ENCODE peak calls at places on chromosomes 4 and X, in ten cellular contexts. I is GM12865; U is Peyer's patch; A is MCF 10A; X is CD4-positive, alpha-beta T cell; E is lower leg skin; C is A549; K is natural killer cell; G is foreskin fibroblast; B is neural progenitor cell. S is an unnamed sample.

GRCh38 chr4:158496030-158496741 is 25.5 kb upstream of the RXFP1 start:
- DNase-seq in I (peak), U (no peak), A (peak), X (no peak), E (no peak), C (peak), K (no peak), G (no peak), B (peak), S (peak)

GRCh38 chr4:173478136-173478860 is 51.7 kb downstream of the HAND2 start:
- DNase-seq in I (no peak), U (no peak), A (no peak), X (no peak), E (no peak), C (no peak), K (no peak), G (peak), B (no peak), S (no peak)

GRCh38 chr4:168654206-168655174 is 157.6 kb downstream of the PALLD start:
- DNase-seq in I (no peak), U (no peak), A (peak), X (no peak), E (no peak), C (no peak), K (no peak), G (peak), B (no peak), S (no peak)

GRCh38 chrX:82585868-82586267 is 922.2 kb upstream of the POU3F4 start:
- DNase-seq in I (no peak), U (no peak), A (no peak), X (no peak), E (no peak), C (no peak), K (no peak), G (no peak), B (no peak), S (no peak)

GRCh38 chr4:31995943-31996901 is 1276.1 kb downstream of the PCDH7 start:
- DNase-seq in I (no peak), U (no peak), A (no peak), X (no peak), E (no peak), C (no peak), K (no peak), G (no peak), B (peak), S (peak)

GRCh38 chrX:9302400-9302799 is 162.5 kb upstream of the TBL1X start:
- DNase-seq in I (no peak), U (no peak), A (no peak), X (no peak), E (no peak), C (no peak), K (no peak), G (no peak), B (no peak), S (no peak)

GRCh38 chr4:2254665-2255500 is 7.0 kb downstream of the MXD4 start:
- DNase-seq in I (no peak), U (peak), A (no peak), X (no peak), E (peak), C (no peak), K (peak), G (no peak), B (no peak), S (no peak)

GRCh38 chr4:181933471-181933870 is 309.7 kb upstream of the TENM3 start:
- DNase-seq in I (no peak), U (no peak), A (no peak), X (no peak), E (no peak), C (no peak), K (no peak), G (no peak), B (no peak), S (no peak)

GRCh38 chrX:20515841-20516461 is 249.2 kb upstream of the RPS6KA3 start:
- DNase-seq in I (peak), U (no peak), A (peak), X (no peak), E (no peak), C (peak), K (peak), G (peak), B (no peak), S (no peak)

GRCh38 chr4:1113311-1114009 is at the start of gene RNF212:
- DNase-seq in I (no peak), U (no peak), A (no peak), X (peak), E (peak), C (peak), K (no peak), G (peak), B (peak), S (no peak)

GRCh38 chr4:88761861-88762523 is 64.4 kb upstream of the NAP1L5 start:
- DNase-seq in I (no peak), U (no peak), A (no peak), X (no peak), E (no peak), C (no peak), K (no peak), G (no peak), B (no peak), S (no peak)

GRCh38 chr4:25725870-25726269 is 70.2 kb downstream of the SLC34A2 start:
- DNase-seq in I (no peak), U (no peak), A (no peak), X (no peak), E (no peak), C (no peak), K (no peak), G (no peak), B (no peak), S (no peak)

GRCh38 chr4:78379991-78380739 is 171.4 kb upstream of the ANXA3 start:
- DNase-seq in I (no peak), U (no peak), A (peak), X (no peak), E (no peak), C (no peak), K (no peak), G (peak), B (no peak), S (no peak)

GRCh38 chr4:72383439-72383838 is 185.6 kb downstream of the ADAMTS3 start:
- DNase-seq in I (no peak), U (no peak), A (no peak), X (no peak), E (no peak), C (no peak), K (no peak), G (peak), B (no peak), S (no peak)

GRCh38 chr4:78171482-78171881 is 114.4 kb downstream of the FRAS1 start:
- DNase-seq in I (no peak), U (no peak), A (no peak), X (no peak), E (no peak), C (no peak), K (no peak), G (no peak), B (peak), S (no peak)

GRCh38 chrX:150482537-150483217 is 85.7 kb upstream of the MTM1 start:
- DNase-seq in I (peak), U (no peak), A (peak), X (no peak), E (no peak), C (peak), K (no peak), G (peak), B (no peak), S (no peak)

GRCh38 chrX:23292979-23293651 is 41.5 kb upstream of the PTCHD1 start:
- DNase-seq in I (no peak), U (no peak), A (peak), X (no peak), E (no peak), C (no peak), K (no peak), G (no peak), B (no peak), S (peak)

GRCh38 chr4:188439641-188440311 is 300.5 kb downstream of the TRIML1 start:
- DNase-seq in I (no peak), U (no peak), A (peak), X (no peak), E (no peak), C (no peak), K (no peak), G (no peak), B (no peak), S (no peak)

GRCh38 chr4:41205854-41206460 is 8.4 kb downstream of the APBB2 start:
- DNase-seq in I (no peak), U (no peak), A (no peak), X (no peak), E (no peak), C (no peak), K (no peak), G (peak), B (no peak), S (no peak)

GRCh38 chr4:41598580-41598979 is 60.6 kb downstream of the LIMCH1 start:
- DNase-seq in I (no peak), U (no peak), A (peak), X (no peak), E (no peak), C (no peak), K (no peak), G (no peak), B (no peak), S (no peak)

GRCh38 chr4:31187979-31188378 is 467.8 kb downstream of the PCDH7 start:
- DNase-seq in I (no peak), U (no peak), A (no peak), X (no peak), E (no peak), C (no peak), K (no peak), G (peak), B (no peak), S (no peak)

GRCh38 chrX:130719399-130719798 is 183.6 kb downstream of the ENOX2 start:
- DNase-seq in I (no peak), U (no peak), A (no peak), X (no peak), E (no peak), C (no peak), K (no peak), G (no peak), B (peak), S (peak)

GRCh38 chr4:125423124-125423523 is 108.4 kb downstream of the FAT4 start:
- DNase-seq in I (no peak), U (no peak), A (no peak), X (no peak), E (no peak), C (no peak), K (no peak), G (no peak), B (no peak), S (no peak)

GRCh38 chr4:76459291-76459723 is 24.3 kb downstream of the SHROOM3 start:
- DNase-seq in I (no peak), U (no peak), A (peak), X (no peak), E (no peak), C (no peak), K (no peak), G (no peak), B (peak), S (peak)

GRCh38 chr4:879730-880079 is 52.4 kb downstream of the GAK start:
- DNase-seq in I (peak), U (no peak), A (no peak), X (no peak), E (no peak), C (no peak), K (no peak), G (no peak), B (no peak), S (no peak)

GRCh38 chrX:10387011-10387410 is 230.2 kb downstream of the CLCN4 start:
- DNase-seq in I (no peak), U (no peak), A (peak), X (no peak), E (no peak), C (peak), K (no peak), G (peak), B (no peak), S (no peak)

GRCh38 chrX:55816023-55816422 is 98.5 kb downstream of the RRAGB start:
- DNase-seq in I (no peak), U (no peak), A (no peak), X (no peak), E (no peak), C (no peak), K (no peak), G (no peak), B (no peak), S (no peak)

GRCh38 chrX:70482300-70482699 is 37.7 kb downstream of the DLG3 start:
- DNase-seq in I (no peak), U (no peak), A (no peak), X (no peak), E (no peak), C (no peak), K (no peak), G (no peak), B (no peak), S (no peak)

GRCh38 chr4:173334085-173334890 is at the start of gene HMGB2:
- DNase-seq in I (peak), U (peak), A (peak), X (peak), E (peak), C (peak), K (peak), G (peak), B (peak), S (peak)

GRCh38 chr4:7398104-7398423 is 36.7 kb downstream of the PSAPL1 start:
- DNase-seq in I (no peak), U (no peak), A (peak), X (no peak), E (peak), C (no peak), K (no peak), G (no peak), B (no peak), S (no peak)
- TF ChIP-seq CTCF in I (no peak), U (no peak), A (no peak), X (no peak), E (no peak), C (no peak), K (no peak), G (no peak), B (no peak), S (no peak)

GRCh38 chrX:73852022-73852421 is 289.0 kb downstream of the CHIC1 start:
- DNase-seq in I (no peak), U (no peak), A (no peak), X (no peak), E (no peak), C (no peak), K (no peak), G (no peak), B (no peak), S (no peak)

GRCh38 chrX:73851014-73852009 is 288.3 kb downstream of the CHIC1 start:
- DNase-seq in I (peak), U (peak), A (peak), X (peak), E (peak), C (no peak), K (no peak), G (no peak), B (no peak), S (no peak)

GRCh38 chrX:73849054-73849453 is 286.1 kb downstream of the CHIC1 start:
- DNase-seq in I (no peak), U (no peak), A (no peak), X (no peak), E (no peak), C (no peak), K (no peak), G (no peak), B (peak), S (no peak)

GRCh38 chrX:73847991-73848390 is 285.0 kb downstream of the CHIC1 start:
- DNase-seq in I (no peak), U (no peak), A (no peak), X (no peak), E (no peak), C (no peak), K (no peak), G (peak), B (no peak), S (no peak)

GRCh38 chrX:73850124-73851013 is 287.4 kb downstream of the CHIC1 start:
- DNase-seq in I (peak), U (peak), A (peak), X (no peak), E (no peak), C (peak), K (no peak), G (peak), B (peak), S (no peak)
- TF ChIP-seq CTCF in I (peak), U (no peak), A (peak), X (no peak), E (no peak), C (peak), K (no peak), G (peak), B (peak), S (no peak)

DNA sequence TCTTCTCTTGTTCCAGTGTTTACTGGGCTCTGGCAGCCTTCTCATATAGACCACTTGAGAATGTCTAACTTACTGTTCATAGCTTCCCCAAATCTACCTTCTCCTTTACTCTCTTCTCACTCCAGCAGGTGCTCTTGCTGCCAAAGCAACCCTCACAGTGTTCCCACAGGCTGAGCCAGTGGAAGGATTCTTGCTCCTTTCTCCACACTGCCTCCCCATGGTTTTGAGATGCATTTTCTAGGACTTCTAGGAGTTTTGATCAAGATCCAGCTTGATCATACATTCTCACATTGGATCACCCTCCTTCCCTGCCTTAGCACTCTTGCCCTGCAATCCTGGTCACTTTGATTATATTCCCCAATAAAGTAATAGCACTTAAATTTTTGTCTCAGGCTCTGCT is 230.8 kb downstream of the TMEM47 start:
- DNase-seq in I (no peak), U (no peak), A (peak), X (no peak), E (no peak), C (no peak), K (no peak), G (no peak), B (peak), S (no peak)
- TF ChIP-seq CTCF in I (no peak), U (no peak), A (no peak), X (no peak), E (no peak), C (no peak), K (no peak), G (no peak), B (peak), S (no peak)

GRCh38 chr4:101931619-101932018 is 141.1 kb downstream of the BANK1 start:
- DNase-seq in I (no peak), U (no peak), A (no peak), X (no peak), E (no peak), C (no peak), K (no peak), G (no peak), B (no peak), S (no peak)

GRCh38 chr4:101938836-101939235 is 148.3 kb downstream of the BANK1 start:
- DNase-seq in I (no peak), U (no peak), A (no peak), X (no peak), E (no peak), C (no peak), K (no peak), G (no peak), B (no peak), S (no peak)

GRCh38 chr4:101933855-101934254 is 143.3 kb downstream of the BANK1 start:
- DNase-seq in I (no peak), U (no peak), A (no peak), X (no peak), E (no peak), C (no peak), K (no peak), G (no peak), B (no peak), S (no peak)
- TF ChIP-seq CTCF in I (no peak), U (no peak), A (no peak), X (no peak), E (no peak), C (no peak), K (no peak), G (no peak), B (no peak), S (no peak)